ENCODE peak calls at places on chromosome 5, in eight cellular contexts. One of them, this sample, is unnamed.

GRCh38 chr5:150946351-150946905 is 41.6 kb upstream of the ZNF300 start:
- ATAC-seq in omental fat pad: peak; percentile 92
- ATAC-seq in Right ventricle myocardium inferior: peak; percentile 98
- ATAC-seq in left cardiac atrium: peak; percentile 97
- ATAC-seq in Right ventricle myocardium superior: peak; percentile 99
- ATAC-seq in stimulated activated naive CD8-positive, alpha-beta T cell treated with anti-CD3 and anti-CD28 coated beads, Interleukin-15, amount 100 ng/mL, for 72 hours: no peak
- ATAC-seq in GM23338: no peak
- ATAC-seq in body of pancreas: peak; percentile 98
- ATAC-seq in this sample: peak; percentile 98

GRCh38 chr5:180970875-180971274 is 17.8 kb upstream of the BTNL3 start:
- ATAC-seq in body of pancreas: peak; percentile 90
- ATAC-seq in Right ventricle myocardium superior: no peak
- ATAC-seq in stimulated activated naive CD8-positive, alpha-beta T cell treated with anti-CD3 and anti-CD28 coated beads, Interleukin-15, amount 100 ng/mL, for 72 hours: no peak
- ATAC-seq in GM23338: no peak
- ATAC-seq in Right ventricle myocardium inferior: no peak
- ATAC-seq in left cardiac atrium: no peak
- ATAC-seq in omental fat pad: no peak
- ATAC-seq in this sample: no peak

GRCh38 chr5:1769017-1769640 is 30.5 kb downstream of the MRPL36 start:
- ATAC-seq in stimulated activated naive CD8-positive, alpha-beta T cell treated with anti-CD3 and anti-CD28 coated beads, Interleukin-15, amount 100 ng/mL, for 72 hours: peak; percentile 48
- ATAC-seq in Right ventricle myocardium superior: no peak
- ATAC-seq in GM23338: peak; percentile 30
- ATAC-seq in omental fat pad: peak; percentile 16
- ATAC-seq in left cardiac atrium: no peak
- ATAC-seq in Right ventricle myocardium inferior: no peak
- ATAC-seq in body of pancreas: no peak
- ATAC-seq in this sample: no peak

GRCh38 chr5:10762776-10763500 is 1.9 kb upstream of the DAP start:
- ATAC-seq in Right ventricle myocardium superior: no peak
- ATAC-seq in left cardiac atrium: no peak
- ATAC-seq in stimulated activated naive CD8-positive, alpha-beta T cell treated with anti-CD3 and anti-CD28 coated beads, Interleukin-15, amount 100 ng/mL, for 72 hours: no peak
- ATAC-seq in omental fat pad: no peak
- ATAC-seq in Right ventricle myocardium inferior: no peak
- ATAC-seq in GM23338: no peak
- ATAC-seq in body of pancreas: no peak
- ATAC-seq in this sample: no peak

GRCh38 chr5:149452665-149453617 is 73.8 kb upstream of the IL17B start:
- ATAC-seq in Right ventricle myocardium superior: peak; percentile 25
- ATAC-seq in GM23338: peak; percentile 67
- ATAC-seq in left cardiac atrium: peak; percentile 56
- ATAC-seq in omental fat pad: peak; percentile 64
- ATAC-seq in stimulated activated naive CD8-positive, alpha-beta T cell treated with anti-CD3 and anti-CD28 coated beads, Interleukin-15, amount 100 ng/mL, for 72 hours: no peak
- ATAC-seq in body of pancreas: no peak
- ATAC-seq in Right ventricle myocardium inferior: peak; percentile 30
- ATAC-seq in this sample: peak; percentile 62

GRCh38 chr5:60131504-60131903 is 238.0 kb upstream of the PDE4D start:
- ATAC-seq in stimulated activated naive CD8-positive, alpha-beta T cell treated with anti-CD3 and anti-CD28 coated beads, Interleukin-15, amount 100 ng/mL, for 72 hours: no peak
- ATAC-seq in GM23338: no peak
- ATAC-seq in Right ventricle myocardium inferior: no peak
- ATAC-seq in body of pancreas: no peak
- ATAC-seq in omental fat pad: no peak
- ATAC-seq in Right ventricle myocardium superior: no peak
- ATAC-seq in left cardiac atrium: no peak
- ATAC-seq in this sample: no peak

GRCh38 chr5:16881253-16881652 is 54.8 kb downstream of the MYO10 start:
- ATAC-seq in Right ventricle myocardium inferior: no peak
- ATAC-seq in GM23338: no peak
- ATAC-seq in omental fat pad: no peak
- ATAC-seq in Right ventricle myocardium superior: no peak
- ATAC-seq in left cardiac atrium: no peak
- ATAC-seq in stimulated activated naive CD8-positive, alpha-beta T cell treated with anti-CD3 and anti-CD28 coated beads, Interleukin-15, amount 100 ng/mL, for 72 hours: no peak
- ATAC-seq in body of pancreas: peak; percentile 95
- ATAC-seq in this sample: no peak

GRCh38 chr5:122110990-122111389 is 18.4 kb upstream of the ZNF474 start:
- ATAC-seq in GM23338: no peak
- ATAC-seq in Right ventricle myocardium inferior: no peak
- ATAC-seq in Right ventricle myocardium superior: no peak
- ATAC-seq in omental fat pad: no peak
- ATAC-seq in stimulated activated naive CD8-positive, alpha-beta T cell treated with anti-CD3 and anti-CD28 coated beads, Interleukin-15, amount 100 ng/mL, for 72 hours: no peak
- ATAC-seq in left cardiac atrium: no peak
- ATAC-seq in body of pancreas: no peak
- ATAC-seq in this sample: no peak

GRCh38 chr5:84191296-84191695 is 193.4 kb downstream of the EDIL3 start:
- ATAC-seq in omental fat pad: no peak
- ATAC-seq in body of pancreas: no peak
- ATAC-seq in Right ventricle myocardium inferior: no peak
- ATAC-seq in Right ventricle myocardium superior: no peak
- ATAC-seq in GM23338: no peak
- ATAC-seq in left cardiac atrium: no peak
- ATAC-seq in stimulated activated naive CD8-positive, alpha-beta T cell treated with anti-CD3 and anti-CD28 coated beads, Interleukin-15, amount 100 ng/mL, for 72 hours: no peak
- ATAC-seq in this sample: no peak

GRCh38 chr5:167285591-167285990 is 1005.9 kb upstream of the WWC1 start:
- ATAC-seq in Right ventricle myocardium superior: no peak
- ATAC-seq in stimulated activated naive CD8-positive, alpha-beta T cell treated with anti-CD3 and anti-CD28 coated beads, Interleukin-15, amount 100 ng/mL, for 72 hours: no peak
- ATAC-seq in left cardiac atrium: no peak
- ATAC-seq in Right ventricle myocardium inferior: no peak
- ATAC-seq in omental fat pad: no peak
- ATAC-seq in GM23338: no peak
- ATAC-seq in body of pancreas: no peak
- ATAC-seq in this sample: no peak

GRCh38 chr5:124697912-124698690 is 48.3 kb downstream of the ZNF608 start:
- ATAC-seq in stimulated activated naive CD8-positive, alpha-beta T cell treated with anti-CD3 and anti-CD28 coated beads, Interleukin-15, amount 100 ng/mL, for 72 hours: no peak
- ATAC-seq in body of pancreas: peak; percentile 74
- ATAC-seq in GM23338: peak; percentile 58
- ATAC-seq in Right ventricle myocardium superior: peak; percentile 85
- ATAC-seq in omental fat pad: no peak
- ATAC-seq in Right ventricle myocardium inferior: peak; percentile 74
- ATAC-seq in left cardiac atrium: peak; percentile 64
- ATAC-seq in this sample: peak; percentile 68